ENCODE peak calls at places on chromosomes 11 and 22, in six cellular contexts. S is K562, C is GM12891, W is H1, R is HepG2, Q is GM12878. G is an unnamed sample.

GRCh38 chr11:117126223-117126965 is 17.7 kb upstream of the PAFAH1B2 start:
- DNase-seq in R (no peak), Q (no peak), W (no peak), S (no peak), C (no peak), G (no peak)

GRCh38 chr11:46845440-46845739 is 690 bp downstream of the CKAP5 start:
- DNase-seq in R (no peak), Q (no peak), W (no peak), S (no peak), C (no peak), G (no peak)

GRCh38 chr11:6646040-6646439 is 9.6 kb downstream of the DCHS1 start:
- DNase-seq in C (no peak), R (no peak), W (no peak), Q (no peak), S (peak), G (no peak)

GRCh38 chr11:119907122-119907933 is 178.3 kb upstream of the NECTIN1 start:
- DNase-seq in W (no peak), C (no peak), S (no peak), Q (no peak), R (no peak), G (no peak)

GRCh38 chr11:46917109-46918086 is 952 bp downstream of the LRP4 start:
- DNase-seq in S (no peak), Q (no peak), C (no peak), R (peak), W (no peak), G (no peak)

GRCh38 chr11:71256080-71256479 is 3.7 kb upstream of the SHANK2 start:
- DNase-seq in Q (no peak), C (no peak), R (no peak), W (no peak), S (no peak), G (no peak)

GRCh38 chr22:31790240-31790639 is 36.4 kb downstream of the DEPDC5 start:
- DNase-seq in W (no peak), R (no peak), C (no peak), Q (no peak), S (no peak), G (peak)

GRCh38 chr11:63985812-63986155 is 454 bp upstream of the OTUB1 start:
- DNase-seq in C (peak), S (peak), R (no peak), W (no peak), Q (peak), G (peak)

GRCh38 chr22:19097518-19097917 is 24.7 kb downstream of the DGCR2 start:
- DNase-seq in R (no peak), W (no peak), C (no peak), S (peak), Q (no peak), G (no peak)

GRCh38 chr11:66559141-66559861 is 9.1 kb downstream of the CTSF start:
- DNase-seq in W (no peak), C (no peak), R (no peak), S (peak), Q (no peak), G (no peak)

GRCh38 chr11:116930586-116930985 is 93.2 kb upstream of the APOA1 start:
- DNase-seq in S (no peak), C (no peak), W (no peak), R (no peak), Q (no peak), G (no peak)

GRCh38 chr11:122976734-122977454 is 4.7 kb downstream of the BSX start:
- DNase-seq in R (no peak), Q (no peak), S (no peak), C (no peak), W (peak), G (peak)

GRCh38 chr11:102226702-102227101 is 90.6 kb upstream of the BIRC3 start:
- DNase-seq in W (no peak), C (no peak), S (no peak), R (no peak), Q (no peak), G (no peak)

GRCh38 chr22:49404576-49405199 is 423.0 kb downstream of the BRD1 start:
- DNase-seq in W (no peak), Q (no peak), C (no peak), S (no peak), R (no peak), G (no peak)

GRCh38 chr11:45684440-45684839 is 19.0 kb upstream of the CHST1 start:
- DNase-seq in Q (no peak), C (no peak), R (no peak), W (no peak), S (no peak), G (no peak)

GRCh38 chr11:112810951-112811350 is 150.3 kb upstream of the NCAM1 start:
- DNase-seq in W (no peak), R (no peak), S (no peak), Q (no peak), C (no peak), G (no peak)

GRCh38 chr11:63478896-63479295 is 12.1 kb downstream of the PLAAT5 start:
- DNase-seq in S (peak), Q (peak), W (peak), C (peak), R (peak), G (peak)

GRCh38 chr11:72613450-72613849 is 60.8 kb downstream of the PDE2A start:
- DNase-seq in W (no peak), S (no peak), Q (no peak), R (no peak), C (no peak), G (no peak)

GRCh38 chr11:108069947-108070346 is 51.4 kb upstream of the ACAT1 start:
- DNase-seq in C (no peak), S (no peak), W (no peak), Q (peak), R (no peak), G (no peak)

GRCh38 chr11:124656759-124657627 is 16.5 kb downstream of the SIAE start:
- DNase-seq in Q (no peak), S (no peak), C (no peak), W (peak), R (no peak), G (no peak)

GRCh38 chr22:44683237-44683636 is 18.8 kb upstream of the PRR5 start:
- DNase-seq in R (no peak), C (no peak), Q (peak), W (no peak), S (no peak), G (peak)

GRCh38 chr11:121137005-121137404 is 36.0 kb downstream of the TECTA start:
- DNase-seq in C (no peak), W (no peak), R (no peak), Q (no peak), S (no peak), G (no peak)

GRCh38 chr11:110909331-110909730 is 197.1 kb upstream of the ARHGAP20 start:
- DNase-seq in S (no peak), R (no peak), C (no peak), W (no peak), Q (no peak), G (no peak)

GRCh38 chr11:133041928-133042890 is 490.1 kb downstream of the OPCML start:
- DNase-seq in R (no peak), Q (no peak), S (no peak), W (no peak), C (no peak), G (no peak)

GRCh38 chr22:44024288-44024908 is at the start of gene PARVB:
- DNase-seq in S (no peak), R (no peak), Q (no peak), C (peak), W (peak), G (peak)

GRCh38 chr11:122306776-122307479 is 190.9 kb upstream of the BLID start:
- DNase-seq in W (no peak), Q (no peak), R (no peak), C (no peak), S (no peak), G (no peak)

GRCh38 chr22:17872491-17872890 is 98.2 kb upstream of the BID start:
- DNase-seq in W (no peak), C (no peak), Q (no peak), S (peak), R (no peak), G (no peak)

GRCh38 chr11:94675239-94675638 is 92.9 kb upstream of the AMOTL1 start:
- DNase-seq in Q (no peak), C (no peak), W (no peak), R (no peak), S (no peak), G (no peak)

GRCh38 chr22:36350751-36351594 is 36.8 kb downstream of the MYH9 start:
- DNase-seq in C (no peak), Q (no peak), S (no peak), W (no peak), R (peak), G (no peak)

GRCh38 chr22:36349726-36350125 is 38.0 kb downstream of the MYH9 start:
- DNase-seq in W (no peak), S (no peak), C (no peak), Q (no peak), R (no peak), G (no peak)

GRCh38 chr22:36355362-36355761 is 32.4 kb downstream of the MYH9 start:
- DNase-seq in Q (no peak), W (no peak), C (no peak), S (no peak), R (no peak), G (no peak)

GRCh38 chr22:36352775-36353507 is 34.8 kb downstream of the MYH9 start:
- DNase-seq in R (peak), S (no peak), Q (no peak), C (no peak), W (no peak), G (no peak)

DNA sequence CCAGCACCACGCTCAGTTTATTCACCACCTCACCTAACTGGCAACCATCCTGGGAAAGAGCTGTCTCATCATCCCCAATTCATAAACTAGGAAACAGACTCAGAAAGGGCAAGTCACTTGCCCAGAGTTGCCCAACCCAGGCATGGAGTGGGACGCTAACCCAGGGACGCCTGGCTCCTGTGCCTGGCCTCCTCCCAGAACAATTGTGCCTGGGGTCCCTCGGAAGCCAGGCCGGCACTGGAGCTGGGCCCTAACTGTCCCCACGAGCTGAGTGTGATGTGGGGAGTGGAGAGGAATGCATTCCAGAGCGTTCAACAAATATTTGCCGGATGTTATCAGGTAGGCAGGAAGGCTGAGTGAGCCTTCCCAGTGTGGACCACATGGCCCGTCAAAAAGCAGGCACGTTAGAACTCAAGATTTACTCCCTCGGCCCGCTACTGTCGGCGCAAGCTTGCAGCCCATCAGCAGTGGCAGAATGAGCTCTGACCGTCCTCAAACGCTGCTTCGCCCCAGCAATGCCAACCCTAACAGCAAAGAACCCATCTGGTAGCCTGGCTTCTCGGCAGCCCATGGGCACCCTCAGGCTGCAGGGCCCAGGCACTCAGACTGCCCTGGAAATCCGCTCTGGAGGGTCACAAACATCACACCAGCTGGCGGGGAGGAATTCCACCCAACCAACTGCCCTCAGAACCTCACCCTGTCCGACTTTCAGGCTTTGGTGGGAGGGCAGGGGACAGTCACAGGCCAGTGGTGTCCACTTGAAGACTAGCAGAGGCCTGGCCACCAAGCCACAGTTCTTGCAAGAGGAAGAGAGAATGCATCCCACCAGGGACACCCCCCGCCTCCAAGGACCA is 35.6 kb downstream of the MYH9 start:
- DNase-seq in S (no peak), Q (no peak), R (peak), W (no peak), C (no peak), G (no peak)
- TF ChIP-seq POLR2AphosphoS5 in S (no peak), Q (peak), R (peak), W (no peak), C (no peak), G (no peak)

GRCh38 chr22:38214248-38215056 is 12.7 kb downstream of the MAFF start:
- DNase-seq in Q (no peak), C (peak), R (no peak), W (peak), S (peak), G (peak)
- TF ChIP-seq TAF1 in Q (no peak), C (no peak), R (no peak), W (no peak), S (no peak), G (no peak)

GRCh38 chr11:74050465-74050864 is 41.6 kb upstream of the UCP3 start:
- DNase-seq in W (no peak), R (no peak), Q (no peak), C (no peak), S (no peak), G (no peak)

GRCh38 chr11:74057251-74058151 is 48.6 kb upstream of the UCP3 start:
- DNase-seq in W (no peak), S (peak), R (peak), Q (no peak), C (no peak), G (no peak)

DNA sequence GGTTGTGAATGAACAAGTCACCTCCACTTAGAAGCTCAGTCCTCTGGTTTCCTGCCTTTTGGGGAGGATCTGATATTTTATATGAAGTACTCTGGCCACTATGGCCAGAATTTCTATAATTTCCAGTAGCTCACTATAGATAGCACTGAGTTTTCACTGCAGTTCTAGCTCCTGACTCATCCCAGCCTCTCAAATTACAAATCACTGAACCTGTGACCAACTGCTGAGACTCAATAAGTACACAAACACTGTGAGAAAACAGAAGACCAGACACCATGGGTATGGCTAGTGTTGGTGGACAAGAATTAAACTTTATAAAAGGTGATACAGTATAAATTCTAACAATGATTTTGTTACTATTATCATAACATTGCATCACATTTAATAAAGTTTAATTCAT is 47.1 kb upstream of the UCP3 start:
- DNase-seq in Q (no peak), W (no peak), C (no peak), S (no peak), R (peak), G (no peak)
- TF ChIP-seq POLR2A in Q (no peak), W (no peak), C (no peak), S (no peak), R (no peak), G (no peak)

GRCh38 chr11:26477406-26477805 is 94.7 kb downstream of the MUC15 start:
- DNase-seq in W (no peak), C (no peak), R (no peak), Q (no peak), S (no peak), G (no peak)
- TF ChIP-seq POLR2AphosphoS5 in W (no peak), C (no peak), R (no peak), Q (no peak), S (no peak), G (no peak)

GRCh38 chr22:29098296-29098695 is 25.5 kb downstream of the KREMEN1 start:
- DNase-seq in R (no peak), Q (no peak), C (no peak), W (no peak), S (no peak), G (no peak)
- TF ChIP-seq TAF1 in R (no peak), Q (no peak), C (no peak), W (no peak), S (no peak), G (no peak)

DNA sequence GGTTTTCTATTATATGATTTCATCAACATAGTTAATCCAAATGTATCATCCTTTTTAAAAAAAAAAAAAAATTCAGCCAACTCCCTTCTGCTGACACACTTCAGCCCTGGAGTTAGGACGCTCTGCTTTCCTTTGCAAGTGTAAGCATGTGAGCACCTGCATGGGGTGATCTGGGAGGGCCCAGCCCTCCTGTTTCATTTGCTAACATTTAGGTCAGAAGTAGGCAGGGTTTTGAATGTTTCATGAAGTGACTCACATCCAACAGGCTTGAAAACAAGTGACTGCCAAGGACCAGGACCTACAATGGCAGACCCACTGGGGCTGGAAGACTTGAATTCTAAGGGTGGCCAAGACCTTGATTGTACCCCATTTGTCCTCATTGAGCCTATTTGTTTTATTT is 137.4 kb downstream of the CD44 start:
- DNase-seq in C (no peak), Q (no peak), R (no peak), S (no peak), W (no peak), G (no peak)
- TF ChIP-seq POLR2A in C (no peak), Q (no peak), R (no peak), S (no peak), W (no peak), G (no peak)

DNA sequence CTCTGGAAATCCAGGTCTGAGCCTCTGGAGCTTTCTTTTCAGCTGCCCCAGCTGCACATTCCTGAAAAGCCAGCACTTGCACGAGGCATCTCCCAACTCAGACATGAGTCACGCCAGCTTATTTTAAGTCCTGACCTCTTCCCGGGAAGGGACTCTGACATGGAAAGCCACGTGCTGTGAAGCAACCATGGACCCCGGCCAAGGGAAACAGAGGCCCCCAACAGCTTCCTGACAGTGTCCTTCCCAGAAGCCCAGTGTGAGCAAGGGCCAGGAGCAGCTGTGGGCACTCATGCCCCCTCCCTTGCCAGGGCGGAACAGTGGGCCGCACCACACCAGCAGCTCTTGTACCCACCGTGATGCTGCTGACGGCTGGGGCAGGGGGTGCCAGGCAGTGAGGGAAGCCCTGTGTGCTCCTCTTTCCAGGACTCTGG is 118.8 kb upstream of the CADM1 start:
- DNase-seq in W (no peak), S (no peak), C (no peak), R (peak), Q (no peak), G (no peak)
- TF ChIP-seq POLR2AphosphoS5 in W (no peak), S (no peak), C (no peak), R (no peak), Q (no peak), G (no peak)

DNA sequence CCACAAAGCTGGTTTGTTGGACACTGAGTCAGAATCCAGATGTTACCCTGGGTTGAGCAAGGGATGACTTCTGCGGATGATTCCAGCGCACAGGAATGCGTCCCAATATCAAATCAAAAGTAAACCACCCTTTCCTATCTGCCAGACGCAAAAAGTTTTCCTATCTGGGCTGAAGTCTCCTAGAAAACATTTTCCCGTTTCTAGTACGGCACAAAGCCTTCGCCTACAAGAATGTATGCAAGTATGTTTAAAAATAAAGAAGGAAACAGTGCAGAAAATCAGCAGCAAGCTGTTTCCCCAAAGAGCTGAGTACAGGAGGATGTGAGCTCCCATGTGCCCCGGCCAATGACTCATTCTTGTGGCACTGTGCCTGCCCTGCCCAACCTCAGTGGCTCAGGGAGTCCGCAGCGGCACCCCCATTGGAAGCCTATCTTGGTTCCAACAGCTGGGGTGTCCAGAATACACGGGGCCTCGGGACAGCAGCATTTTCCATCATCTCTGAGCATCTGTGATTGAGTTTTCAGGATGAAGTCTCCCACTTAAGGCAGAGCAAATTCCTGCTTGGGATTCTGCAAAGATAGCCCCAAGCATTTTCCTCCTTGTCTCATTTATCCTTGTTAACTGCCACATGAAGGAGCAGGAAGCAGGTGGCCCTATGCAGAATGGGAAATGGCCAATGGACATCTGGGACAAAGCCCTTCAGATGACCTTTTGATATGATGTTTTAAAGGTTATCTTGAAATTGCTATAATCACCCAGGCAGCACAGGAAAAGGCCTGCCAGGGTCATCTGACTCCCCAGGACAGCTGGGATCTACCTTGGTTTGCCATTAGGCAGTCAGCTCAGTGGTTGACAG is 17.5 kb downstream of the KCNJ5 start:
- DNase-seq in R (no peak), Q (no peak), S (no peak), C (no peak), W (no peak), G (no peak)
- TF ChIP-seq TAF1 in R (no peak), Q (no peak), S (no peak), C (no peak), W (no peak), G (no peak)